ENCODE peak calls at places on chromosomes 16 and 17, in ten cellular contexts. W is osteoblast, J is GM20000, S is AG04450, R is AG09319, O is brain microvascular endothelial cell, D is mesothelial cell of epicardium, T is uterus, G is WTC11, E is Peyer's patch. Z is an unnamed sample.

GRCh38 chr17:74633261-74633783 is 9.8 kb upstream of the CD300E start:
- DNase-seq in W (no peak), J (no peak), S (no peak), R (no peak), O (no peak), D (no peak), T (no peak), G (no peak), E (no peak), Z (peak)

GRCh38 chr17:77366558-77367245 is 225.9 kb downstream of the SEC14L1 start:
- DNase-seq in W (peak), J (peak), S (no peak), R (no peak), O (peak), D (no peak), T (peak), G (no peak), E (peak), Z (peak)

GRCh38 chr16:22217890-22218730 is 12.0 kb downstream of the EEF2K start:
- DNase-seq in W (peak), J (peak), S (no peak), R (no peak), O (no peak), D (no peak), T (peak), G (no peak), E (peak), Z (no peak)

GRCh38 chr17:74015316-74015715 is 188.2 kb upstream of the RPL38 start:
- DNase-seq in W (no peak), J (no peak), S (no peak), R (no peak), O (no peak), D (no peak), T (no peak), G (no peak), E (no peak), Z (no peak)

GRCh38 chr16:23244122-23244521 is 58.0 kb upstream of the SCNN1B start:
- DNase-seq in W (no peak), J (no peak), S (no peak), R (no peak), O (no peak), D (no peak), T (no peak), G (no peak), E (no peak), Z (no peak)

GRCh38 chr16:19008245-19008644 is 24.5 kb downstream of the TMC7 start:
- DNase-seq in W (peak), J (no peak), S (peak), R (peak), O (peak), D (no peak), T (no peak), G (peak), E (no peak), Z (no peak)

GRCh38 chr16:77574867-77575619 is 140.2 kb upstream of the ADAMTS18 start:
- DNase-seq in W (no peak), J (no peak), S (no peak), R (no peak), O (no peak), D (no peak), T (peak), G (no peak), E (no peak), Z (no peak)

GRCh38 chr16:19329932-19330331 is 44.4 kb downstream of the CLEC19A start:
- DNase-seq in W (no peak), J (no peak), S (no peak), R (no peak), O (no peak), D (no peak), T (no peak), G (no peak), E (no peak), Z (no peak)

GRCh38 chr17:338442-339192 is 14.0 kb downstream of the RPH3AL start:
- DNase-seq in W (peak), J (no peak), S (no peak), R (no peak), O (no peak), D (no peak), T (no peak), G (no peak), E (no peak), Z (no peak)

GRCh38 chr16:27799866-27800265 is 249.9 kb downstream of the KATNIP start:
- DNase-seq in W (no peak), J (no peak), S (no peak), R (no peak), O (no peak), D (no peak), T (no peak), G (no peak), E (no peak), Z (no peak)

GRCh38 chr16:25005445-25006306 is 9.5 kb downstream of the ARHGAP17 start:
- DNase-seq in W (no peak), J (no peak), S (no peak), R (no peak), O (no peak), D (no peak), T (no peak), G (no peak), E (no peak), Z (no peak)

GRCh38 chr16:35731341-35732040 is 2272.1 kb downstream of the TP53TG3F start:
- DNase-seq in W (no peak), J (no peak), S (no peak), R (no peak), O (no peak), D (no peak), T (no peak), G (no peak), E (no peak), Z (no peak)

GRCh38 chr16:64695684-64696083 is 426.2 kb downstream of the CDH11 start:
- DNase-seq in W (no peak), J (no peak), S (no peak), R (no peak), O (no peak), D (no peak), T (no peak), G (no peak), E (no peak), Z (no peak)

GRCh38 chr17:8312726-8313600 is 2.9 kb downstream of the ARHGEF15 start:
- DNase-seq in W (peak), J (no peak), S (no peak), R (no peak), O (no peak), D (no peak), T (no peak), G (no peak), E (no peak), Z (no peak)

GRCh38 chr16:28538733-28539596 is at the start of gene NUPR1:
- DNase-seq in W (peak), J (no peak), S (peak), R (peak), O (peak), D (peak), T (peak), G (peak), E (peak), Z (no peak)

GRCh38 chr17:68572138-68572842 is 28.9 kb downstream of the FAM20A start:
- DNase-seq in W (no peak), J (no peak), S (no peak), R (no peak), O (no peak), D (no peak), T (no peak), G (no peak), E (no peak), Z (no peak)

GRCh38 chr17:5485270-5486205 is at the start of gene DERL2:
- DNase-seq in W (no peak), J (no peak), S (no peak), R (no peak), O (peak), D (no peak), T (no peak), G (peak), E (no peak), Z (no peak)

GRCh38 chr17:78226752-78227454 is 4.5 kb upstream of the TMEM235 start:
- DNase-seq in W (peak), J (no peak), S (no peak), R (no peak), O (no peak), D (no peak), T (no peak), G (no peak), E (no peak), Z (no peak)

GRCh38 chr17:36496018-36496789 is 9.7 kb downstream of the ZNHIT3 start:
- DNase-seq in W (no peak), J (no peak), S (no peak), R (no peak), O (peak), D (no peak), T (no peak), G (no peak), E (no peak), Z (no peak)

GRCh38 chr17:80879723-80880649 is 111.7 kb upstream of the CHMP6 start:
- DNase-seq in W (peak), J (no peak), S (no peak), R (no peak), O (no peak), D (no peak), T (no peak), G (no peak), E (no peak), Z (peak)

GRCh38 chr16:27476240-27476639 is 73.5 kb downstream of the GTF3C1 start:
- DNase-seq in W (no peak), J (no peak), S (no peak), R (no peak), O (no peak), D (no peak), T (no peak), G (no peak), E (no peak), Z (no peak)

GRCh38 chr16:71230122-71230845 is at the start of gene HYDIN:
- DNase-seq in W (peak), J (no peak), S (no peak), R (no peak), O (peak), D (peak), T (no peak), G (peak), E (no peak), Z (peak)

GRCh38 chr16:70250748-70251650 is 741 bp downstream of the EXOSC6 start:
- DNase-seq in W (peak), J (peak), S (no peak), R (no peak), O (peak), D (no peak), T (peak), G (peak), E (peak), Z (peak)

GRCh38 chr17:62644487-62645173 is 17.2 kb downstream of the MRC2 start:
- DNase-seq in W (no peak), J (no peak), S (no peak), R (no peak), O (no peak), D (no peak), T (no peak), G (peak), E (no peak), Z (no peak)

GRCh38 chr16:1812732-1813163 is 13.9 kb downstream of the HAGH start:
- DNase-seq in W (peak), J (no peak), S (peak), R (peak), O (peak), D (no peak), T (peak), G (peak), E (peak), Z (peak)
- TF ChIP-seq CTCF in W (peak), J (peak), S (peak), R (peak), O (peak), D (no peak), T (peak), G (no peak), E (no peak), Z (peak)

DNA sequence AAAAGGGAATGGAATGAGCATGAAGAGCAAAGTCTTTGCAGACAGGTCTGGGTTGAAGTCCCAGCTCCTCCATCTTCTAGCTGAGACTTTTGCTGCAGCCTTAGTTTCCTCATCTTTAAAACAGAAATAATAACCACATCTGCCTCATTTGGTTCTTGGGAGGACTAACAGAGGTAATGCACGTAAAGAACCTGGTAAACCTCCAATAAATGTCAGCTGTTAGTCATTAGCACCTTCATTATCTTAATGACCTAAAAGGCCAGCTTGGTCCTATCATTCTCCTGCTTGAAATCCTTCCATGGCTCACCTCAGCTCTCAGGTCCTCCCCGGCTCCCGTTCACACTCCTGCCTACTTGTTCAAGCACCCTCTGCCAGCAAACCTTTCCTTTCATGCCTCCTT is 51.8 kb downstream of the SKAP1 start:
- DNase-seq in W (no peak), J (no peak), S (no peak), R (no peak), O (no peak), D (no peak), T (no peak), G (no peak), E (no peak), Z (no peak)
- TF ChIP-seq CTCF in W (no peak), J (no peak), S (no peak), R (no peak), O (no peak), D (no peak), T (no peak), G (no peak), E (no peak), Z (no peak)

GRCh38 chr16:396199-396598 is 800 bp upstream of the NME4 start:
- DNase-seq in W (no peak), J (no peak), S (no peak), R (no peak), O (no peak), D (no peak), T (no peak), G (no peak), E (no peak), Z (no peak)
- TF ChIP-seq CTCF in W (no peak), J (no peak), S (no peak), R (no peak), O (no peak), D (no peak), T (no peak), G (no peak), E (no peak), Z (no peak)

GRCh38 chr16:55843105-55843395 is 10.2 kb upstream of the CES1 start:
- DNase-seq in W (no peak), J (no peak), S (no peak), R (no peak), O (no peak), D (no peak), T (no peak), G (no peak), E (no peak), Z (no peak)
- TF ChIP-seq CTCF in W (no peak), J (no peak), S (no peak), R (no peak), O (no peak), D (no peak), T (no peak), G (no peak), E (no peak), Z (no peak)

DNA sequence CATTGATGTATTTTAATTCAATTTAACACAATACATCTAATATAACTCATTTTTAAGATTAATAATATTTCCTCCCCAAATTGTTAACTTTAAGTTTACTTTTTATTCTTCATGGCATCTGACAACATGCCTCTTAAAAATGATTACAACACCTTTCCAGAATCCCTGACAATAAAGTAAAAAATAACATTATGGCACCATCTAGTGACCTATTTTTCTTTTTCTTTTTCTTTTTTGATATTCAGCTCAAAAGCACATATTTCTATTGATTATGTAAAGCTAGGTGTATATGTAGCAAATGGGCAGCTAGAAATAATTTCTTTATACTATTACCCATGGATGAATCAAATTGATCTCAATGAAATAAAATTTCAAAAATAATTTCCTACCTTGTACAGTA is 834.3 kb upstream of the CDH8 start:
- DNase-seq in W (no peak), J (no peak), S (no peak), R (no peak), O (no peak), D (no peak), T (no peak), G (no peak), E (no peak), Z (no peak)
- TF ChIP-seq CTCF in W (no peak), J (no peak), S (no peak), R (no peak), O (no peak), D (no peak), T (no peak), G (no peak), E (no peak), Z (no peak)

GRCh38 chr17:82105882-82106696 is 8.1 kb upstream of the FASN start:
- DNase-seq in W (peak), J (peak), S (no peak), R (no peak), O (peak), D (no peak), T (peak), G (peak), E (peak), Z (peak)
- TF ChIP-seq CTCF in W (peak), J (peak), S (peak), R (peak), O (peak), D (peak), T (no peak), G (no peak), E (peak), Z (peak)

GRCh38 chr16:9092282-9092962 is 978 bp downstream of the HAPSTR1 start:
- DNase-seq in W (peak), J (peak), S (no peak), R (no peak), O (no peak), D (peak), T (peak), G (peak), E (peak), Z (peak)
- TF ChIP-seq CTCF in W (no peak), J (no peak), S (no peak), R (no peak), O (no peak), D (no peak), T (no peak), G (no peak), E (no peak), Z (no peak)

GRCh38 chr16:58451263-58451662 is 48.7 kb upstream of the NDRG4 start:
- DNase-seq in W (no peak), J (no peak), S (no peak), R (no peak), O (no peak), D (no peak), T (no peak), G (no peak), E (no peak), Z (peak)
- TF ChIP-seq CTCF in W (no peak), J (no peak), S (no peak), R (no peak), O (no peak), D (no peak), T (no peak), G (no peak), E (no peak), Z (no peak)

DNA sequence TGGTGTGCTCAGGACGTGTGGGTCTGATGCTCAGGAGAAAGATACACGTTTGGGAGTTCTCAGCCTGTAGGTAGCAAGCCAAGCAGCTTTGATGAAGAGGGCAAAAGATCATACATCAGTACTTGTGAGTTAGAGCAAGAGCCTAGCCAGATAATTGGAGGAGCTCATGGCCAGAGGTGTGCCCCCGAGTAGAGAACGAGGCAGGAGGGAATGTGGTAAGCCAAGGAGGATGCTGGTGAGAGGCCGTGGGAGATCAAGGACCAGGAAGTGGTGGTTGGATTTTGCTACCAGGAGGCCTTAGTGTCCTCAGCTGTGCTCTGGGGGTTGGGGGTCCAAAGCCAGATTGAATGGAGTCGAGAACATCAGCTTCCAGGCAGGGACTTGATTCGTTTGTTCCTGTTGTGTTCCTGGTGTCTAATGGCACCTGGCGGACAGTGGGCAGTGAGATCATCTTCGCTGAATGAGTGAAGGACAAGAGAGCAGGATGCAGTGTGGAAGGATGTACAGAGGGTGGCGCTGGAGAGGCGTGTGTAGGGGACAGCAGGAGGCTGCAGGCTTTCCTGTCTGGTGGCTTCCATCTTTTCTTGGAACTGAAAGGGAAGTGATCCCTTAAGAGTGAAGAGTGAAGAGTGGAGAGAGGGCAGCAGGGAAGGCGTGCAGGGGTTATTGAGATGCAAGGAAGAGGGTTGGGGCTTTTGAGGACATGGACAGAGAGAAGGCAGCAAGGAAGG is 11.6 kb downstream of the FBXL19 start:
- DNase-seq in W (peak), J (no peak), S (no peak), R (no peak), O (peak), D (no peak), T (no peak), G (peak), E (peak), Z (peak)
- TF ChIP-seq CTCF in W (peak), J (peak), S (peak), R (peak), O (peak), D (peak), T (peak), G (peak), E (no peak), Z (peak)

DNA sequence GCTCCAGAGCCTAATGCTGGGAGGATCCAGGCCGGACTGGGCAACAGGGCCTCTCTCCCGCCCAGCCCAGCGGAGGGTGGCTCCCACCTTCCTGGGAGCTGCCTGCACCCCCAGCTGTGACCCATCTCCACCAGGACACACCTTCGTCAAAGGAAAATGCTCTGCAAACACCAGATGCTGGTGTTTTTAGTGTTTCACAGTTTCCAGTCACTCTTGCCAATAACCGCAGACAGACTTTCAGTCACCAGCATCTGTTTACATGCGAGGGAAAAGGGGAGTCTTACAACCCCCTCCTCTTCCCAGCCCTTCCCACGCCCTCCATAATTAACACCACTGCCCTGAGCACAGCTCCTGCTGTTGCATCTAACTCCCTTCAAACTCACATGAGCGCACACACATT is 25.3 kb downstream of the KLHDC4 start:
- DNase-seq in W (peak), J (no peak), S (no peak), R (no peak), O (peak), D (no peak), T (no peak), G (no peak), E (no peak), Z (no peak)
- TF ChIP-seq CTCF in W (no peak), J (no peak), S (no peak), R (no peak), O (no peak), D (no peak), T (no peak), G (no peak), E (no peak), Z (no peak)

Z was measured in nephron progenitor cell.